ENCODE peak calls at places on chromosomes 2 and 18, in four cellular contexts. One of them, this sample, is unnamed.

GRCh38 chr18:45274026-45274425 is 341.2 kb upstream of the SLC14A2 start:
- DNase-seq in H7: no peak
- DNase-seq in NCI-H510A treated with DMSO at 0.1 percent for 48 hours: no peak
- DNase-seq in naive B cell: no peak
- DNase-seq in this sample: no peak

GRCh38 chr2:72982219-72982618 is 64.9 kb downstream of the EMX1 start:
- DNase-seq in H7: no peak
- DNase-seq in NCI-H510A treated with DMSO at 0.1 percent for 48 hours: no peak
- DNase-seq in naive B cell: no peak
- DNase-seq in this sample: no peak

GRCh38 chr18:50429207-50429948 is 54.5 kb downstream of the SKA1 start:
- DNase-seq in H7: peak
- DNase-seq in NCI-H510A treated with DMSO at 0.1 percent for 48 hours: peak
- DNase-seq in naive B cell: peak
- DNase-seq in this sample: peak

GRCh38 chr2:66865161-66865560 is 430.2 kb downstream of the MEIS1 start:
- DNase-seq in H7: no peak
- DNase-seq in NCI-H510A treated with DMSO at 0.1 percent for 48 hours: no peak
- DNase-seq in naive B cell: no peak
- DNase-seq in this sample: no peak

GRCh38 chr2:241902357-241902991 is 32.9 kb downstream of the RTP5 start:
- DNase-seq in H7: peak
- DNase-seq in NCI-H510A treated with DMSO at 0.1 percent for 48 hours: no peak
- DNase-seq in naive B cell: no peak
- DNase-seq in this sample: no peak

GRCh38 chr2:102057502-102058292 is 65.9 kb downstream of the IL1R2 start:
- DNase-seq in H7: no peak
- DNase-seq in NCI-H510A treated with DMSO at 0.1 percent for 48 hours: no peak
- DNase-seq in naive B cell: no peak
- DNase-seq in this sample: no peak

GRCh38 chr2:132916219-132916618 is 246.2 kb upstream of the LYPD1 start:
- DNase-seq in H7: no peak
- DNase-seq in NCI-H510A treated with DMSO at 0.1 percent for 48 hours: no peak
- DNase-seq in naive B cell: no peak
- DNase-seq in this sample: no peak

GRCh38 chr2:133641497-133641896 is 73.2 kb upstream of the NCKAP5 start:
- DNase-seq in H7: peak
- DNase-seq in NCI-H510A treated with DMSO at 0.1 percent for 48 hours: no peak
- DNase-seq in naive B cell: no peak
- DNase-seq in this sample: no peak

GRCh38 chr2:231717281-231718180 is 9.2 kb downstream of the PTMA start:
- DNase-seq in H7: peak
- DNase-seq in NCI-H510A treated with DMSO at 0.1 percent for 48 hours: no peak
- DNase-seq in naive B cell: peak
- DNase-seq in this sample: no peak

GRCh38 chr2:208820289-208820688 is 413.7 kb downstream of the PTH2R start:
- DNase-seq in H7: peak
- DNase-seq in NCI-H510A treated with DMSO at 0.1 percent for 48 hours: peak
- DNase-seq in naive B cell: no peak
- DNase-seq in this sample: peak

GRCh38 chr2:128374001-128374710 is 55.5 kb upstream of the HS6ST1 start:
- DNase-seq in H7: peak
- DNase-seq in NCI-H510A treated with DMSO at 0.1 percent for 48 hours: no peak
- DNase-seq in naive B cell: no peak
- DNase-seq in this sample: no peak

GRCh38 chr2:71703981-71704545 is 250.7 kb downstream of the DYSF start:
- DNase-seq in H7: no peak
- DNase-seq in NCI-H510A treated with DMSO at 0.1 percent for 48 hours: no peak
- DNase-seq in naive B cell: no peak
- DNase-seq in this sample: no peak

GRCh38 chr2:62307469-62308389 is 111.8 kb downstream of the B3GNT2 start:
- DNase-seq in H7: no peak
- DNase-seq in NCI-H510A treated with DMSO at 0.1 percent for 48 hours: peak
- DNase-seq in naive B cell: no peak
- DNase-seq in this sample: no peak

GRCh38 chr2:75309596-75310290 is 110.4 kb upstream of the TACR1 start:
- DNase-seq in H7: no peak
- DNase-seq in NCI-H510A treated with DMSO at 0.1 percent for 48 hours: no peak
- DNase-seq in naive B cell: no peak
- DNase-seq in this sample: no peak

GRCh38 chr2:28437918-28438317 is 45.3 kb downstream of the FOSL2 start:
- DNase-seq in H7: peak
- DNase-seq in NCI-H510A treated with DMSO at 0.1 percent for 48 hours: peak
- DNase-seq in naive B cell: no peak
- DNase-seq in this sample: no peak

GRCh38 chr2:166563894-166564293 is 69.8 kb upstream of the SCN7A start:
- DNase-seq in H7: no peak
- DNase-seq in NCI-H510A treated with DMSO at 0.1 percent for 48 hours: no peak
- DNase-seq in naive B cell: no peak
- DNase-seq in this sample: no peak

GRCh38 chr2:105541189-105542050 is 142.6 kb upstream of the FHL2 start:
- DNase-seq in H7: no peak
- DNase-seq in NCI-H510A treated with DMSO at 0.1 percent for 48 hours: no peak
- DNase-seq in naive B cell: no peak
- DNase-seq in this sample: no peak

GRCh38 chr2:202251494-202251893 is 13.1 kb upstream of the SUMO1 start:
- DNase-seq in H7: no peak
- DNase-seq in NCI-H510A treated with DMSO at 0.1 percent for 48 hours: no peak
- DNase-seq in naive B cell: no peak
- DNase-seq in this sample: no peak

GRCh38 chr2:181252248-181253148 is 204.7 kb upstream of the ITGA4 start:
- DNase-seq in H7: no peak
- DNase-seq in NCI-H510A treated with DMSO at 0.1 percent for 48 hours: peak
- DNase-seq in naive B cell: no peak
- DNase-seq in this sample: peak

GRCh38 chr2:217538719-217539118 is 464.1 kb downstream of the TNS1 start:
- DNase-seq in H7: no peak
- DNase-seq in NCI-H510A treated with DMSO at 0.1 percent for 48 hours: peak
- DNase-seq in naive B cell: no peak
- DNase-seq in this sample: no peak

GRCh38 chr18:13556497-13556896 is 169.9 kb downstream of the FAM210A start:
- DNase-seq in H7: no peak
- DNase-seq in NCI-H510A treated with DMSO at 0.1 percent for 48 hours: no peak
- DNase-seq in naive B cell: no peak
- DNase-seq in this sample: no peak

GRCh38 chr2:71718686-71719085 is 265.3 kb downstream of the DYSF start:
- DNase-seq in H7: no peak
- DNase-seq in NCI-H510A treated with DMSO at 0.1 percent for 48 hours: no peak
- DNase-seq in naive B cell: no peak
- DNase-seq in this sample: no peak

GRCh38 chr2:207539470-207539869 is 9.7 kb downstream of the CREB1 start:
- DNase-seq in H7: no peak
- DNase-seq in NCI-H510A treated with DMSO at 0.1 percent for 48 hours: no peak
- DNase-seq in naive B cell: no peak
- DNase-seq in this sample: no peak

GRCh38 chr2:110865188-110865587 is 132.8 kb downstream of the ACOXL start:
- DNase-seq in H7: no peak
- DNase-seq in NCI-H510A treated with DMSO at 0.1 percent for 48 hours: no peak
- DNase-seq in naive B cell: no peak
- DNase-seq in this sample: no peak

GRCh38 chr2:150191349-150191748 is 296.1 kb downstream of the RND3 start:
- DNase-seq in H7: no peak
- DNase-seq in NCI-H510A treated with DMSO at 0.1 percent for 48 hours: no peak
- DNase-seq in naive B cell: no peak
- DNase-seq in this sample: no peak